ENCODE peak calls at places on chromosomes 2 and 18, in four cellular contexts. One of them, this sample, is unnamed.

GRCh38 chr2:233199870-233200269 is 51.6 kb upstream of the ATG16L1 start:
- DNase-seq in GM12878: no peak
- DNase-seq in SK-N-SH: no peak
- DNase-seq in WTC11: no peak
- DNase-seq in this sample: no peak

GRCh38 chr2:226798422-226799210 is 1.0 kb downstream of the IRS1 start:
- DNase-seq in GM12878: no peak
- DNase-seq in SK-N-SH: peak
- DNase-seq in WTC11: peak
- DNase-seq in this sample: no peak

GRCh38 chr2:234074751-234075520 is 24.4 kb downstream of the SPP2 start:
- DNase-seq in GM12878: no peak
- DNase-seq in SK-N-SH: no peak
- DNase-seq in WTC11: no peak
- DNase-seq in this sample: no peak

GRCh38 chr2:112187046-112187715 is 49.0 kb downstream of the FBLN7 start:
- DNase-seq in GM12878: no peak
- DNase-seq in SK-N-SH: no peak
- DNase-seq in WTC11: no peak
- DNase-seq in this sample: no peak

GRCh38 chr2:181575024-181575649 is 81.8 kb downstream of the CERKL start:
- DNase-seq in GM12878: no peak
- DNase-seq in SK-N-SH: no peak
- DNase-seq in WTC11: no peak
- DNase-seq in this sample: no peak

GRCh38 chr2:122734756-122735155 is 979.3 kb downstream of the TSN start:
- DNase-seq in GM12878: no peak
- DNase-seq in SK-N-SH: no peak
- DNase-seq in WTC11: peak
- DNase-seq in this sample: no peak

GRCh38 chr2:40281021-40281940 is 170.6 kb downstream of the SLC8A1 start:
- DNase-seq in GM12878: peak
- DNase-seq in SK-N-SH: no peak
- DNase-seq in WTC11: no peak
- DNase-seq in this sample: no peak

GRCh38 chr2:133918141-133918540 is 335.7 kb upstream of the MGAT5 start:
- DNase-seq in GM12878: no peak
- DNase-seq in SK-N-SH: no peak
- DNase-seq in WTC11: no peak
- DNase-seq in this sample: no peak

GRCh38 chr2:12804141-12804857 is 87.6 kb downstream of the TRIB2 start:
- DNase-seq in GM12878: no peak
- DNase-seq in SK-N-SH: no peak
- DNase-seq in WTC11: no peak
- DNase-seq in this sample: no peak

GRCh38 chr2:54329482-54330225 is 73.6 kb upstream of the TSPYL6 start:
- DNase-seq in GM12878: no peak
- DNase-seq in SK-N-SH: peak
- DNase-seq in WTC11: no peak
- DNase-seq in this sample: no peak

GRCh38 chr2:236550701-236551465 is 18.7 kb upstream of the ACKR3 start:
- DNase-seq in GM12878: peak
- DNase-seq in SK-N-SH: no peak
- DNase-seq in WTC11: no peak
- DNase-seq in this sample: no peak

GRCh38 chr2:68925298-68925885 is 27.3 kb downstream of the GKN2 start:
- DNase-seq in GM12878: peak
- DNase-seq in SK-N-SH: peak
- DNase-seq in WTC11: peak
- DNase-seq in this sample: peak

GRCh38 chr2:120108049-120108448 is 95.2 kb downstream of the EPB41L5 start:
- DNase-seq in GM12878: no peak
- DNase-seq in SK-N-SH: peak
- DNase-seq in WTC11: no peak
- DNase-seq in this sample: no peak

GRCh38 chr2:166328147-166328546 is 47.6 kb downstream of the SCN9A start:
- DNase-seq in GM12878: no peak
- DNase-seq in SK-N-SH: no peak
- DNase-seq in WTC11: no peak
- DNase-seq in this sample: no peak

GRCh38 chr2:64913357-64913869 is 75.8 kb upstream of the SLC1A4 start:
- DNase-seq in GM12878: no peak
- DNase-seq in SK-N-SH: peak
- DNase-seq in WTC11: peak
- DNase-seq in this sample: peak

GRCh38 chr2:215422676-215423075 is 13.2 kb downstream of the FN1 start:
- DNase-seq in GM12878: no peak
- DNase-seq in SK-N-SH: no peak
- DNase-seq in WTC11: no peak
- DNase-seq in this sample: no peak

GRCh38 chr2:240573516-240574385 is 5.5 kb downstream of the RNPEPL1 start:
- DNase-seq in GM12878: no peak
- DNase-seq in SK-N-SH: peak
- DNase-seq in WTC11: no peak
- DNase-seq in this sample: no peak

GRCh38 chr2:16181062-16181740 is 240.9 kb downstream of the MYCN start:
- DNase-seq in GM12878: no peak
- DNase-seq in SK-N-SH: peak
- DNase-seq in WTC11: no peak
- DNase-seq in this sample: no peak

GRCh38 chr2:146079216-146079615 is 1559.3 kb upstream of the ZEB2 start:
- DNase-seq in GM12878: no peak
- DNase-seq in SK-N-SH: no peak
- DNase-seq in WTC11: no peak
- DNase-seq in this sample: no peak

GRCh38 chr2:201396595-201396994 is 39.5 kb upstream of the FLACC1 start:
- DNase-seq in GM12878: no peak
- DNase-seq in SK-N-SH: no peak
- DNase-seq in WTC11: no peak
- DNase-seq in this sample: no peak

DNA sequence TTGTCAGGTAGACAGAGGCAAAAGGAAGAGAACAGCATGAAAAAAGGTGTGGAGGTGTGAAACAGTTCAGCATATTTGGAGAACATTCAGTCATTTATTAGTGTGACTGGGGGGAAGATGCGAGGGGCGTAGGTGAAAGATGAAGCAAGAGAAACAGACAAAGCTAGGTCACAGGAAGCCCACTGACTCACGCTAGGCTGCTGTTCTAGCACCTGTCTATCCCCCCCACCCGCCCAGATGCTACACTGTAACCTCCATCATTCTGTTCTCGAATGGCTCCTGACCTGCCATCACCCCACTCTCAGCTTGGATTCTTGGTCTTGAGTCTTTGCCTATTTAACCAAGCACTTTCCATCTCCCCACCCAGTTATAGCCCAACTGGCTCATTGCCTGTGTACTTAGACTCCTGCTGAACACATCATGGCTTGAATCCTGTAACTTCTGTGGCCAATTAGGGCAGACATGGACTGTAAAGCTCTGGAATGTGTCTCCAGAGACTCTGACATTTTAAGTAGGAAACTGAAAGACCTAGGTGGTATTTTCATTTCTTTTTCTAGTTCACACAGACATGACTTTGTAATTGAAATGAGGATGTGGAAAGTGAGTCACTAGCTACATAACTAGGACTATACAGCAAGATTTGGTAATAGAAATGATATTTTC is 12.0 kb downstream of the DOK1 start:
- DNase-seq in GM12878: no peak
- DNase-seq in SK-N-SH: no peak
- DNase-seq in WTC11: no peak
- DNase-seq in this sample: no peak
- TF ChIP-seq USF1 in GM12878: no peak
- TF ChIP-seq USF1 in SK-N-SH: no peak
- TF ChIP-seq USF1 in WTC11: no peak
- TF ChIP-seq USF1 in this sample: no peak

GRCh38 chr18:49177071-49177470 is 226.3 kb upstream of the SMAD7 start:
- DNase-seq in GM12878: no peak
- DNase-seq in SK-N-SH: no peak
- DNase-seq in WTC11: no peak
- DNase-seq in this sample: no peak
- TF ChIP-seq USF1 in GM12878: no peak
- TF ChIP-seq USF1 in SK-N-SH: no peak
- TF ChIP-seq USF1 in WTC11: no peak
- TF ChIP-seq USF1 in this sample: no peak

GRCh38 chr18:37567061-37567993 is 1.7 kb upstream of the CELF4 start:
- DNase-seq in GM12878: no peak
- DNase-seq in SK-N-SH: peak
- DNase-seq in WTC11: no peak
- DNase-seq in this sample: no peak
- TF ChIP-seq USF1 in GM12878: no peak
- TF ChIP-seq USF1 in SK-N-SH: no peak
- TF ChIP-seq USF1 in WTC11: no peak
- TF ChIP-seq USF1 in this sample: no peak

GRCh38 chr18:57743008-57743407 is 60.1 kb downstream of the ATP8B1 start:
- DNase-seq in GM12878: no peak
- DNase-seq in SK-N-SH: no peak
- DNase-seq in WTC11: no peak
- DNase-seq in this sample: no peak
- TF ChIP-seq USF1 in GM12878: no peak
- TF ChIP-seq USF1 in SK-N-SH: no peak
- TF ChIP-seq USF1 in WTC11: no peak
- TF ChIP-seq USF1 in this sample: no peak

GRCh38 chr18:10685484-10685883 is 159.7 kb downstream of the NAPG start:
- DNase-seq in GM12878: peak
- DNase-seq in SK-N-SH: no peak
- DNase-seq in WTC11: no peak
- DNase-seq in this sample: no peak

GRCh38 chr18:10687161-10687925 is 161.5 kb downstream of the NAPG start:
- DNase-seq in GM12878: no peak
- DNase-seq in SK-N-SH: no peak
- DNase-seq in WTC11: no peak
- DNase-seq in this sample: no peak

GRCh38 chr18:10682368-10682714 is 156.5 kb downstream of the NAPG start:
- DNase-seq in GM12878: no peak
- DNase-seq in SK-N-SH: no peak
- DNase-seq in WTC11: no peak
- DNase-seq in this sample: peak

GRCh38 chr18:10681581-10682367 is 155.9 kb downstream of the NAPG start:
- DNase-seq in GM12878: no peak
- DNase-seq in SK-N-SH: no peak
- DNase-seq in WTC11: no peak
- DNase-seq in this sample: no peak
- TF ChIP-seq USF1 in GM12878: no peak
- TF ChIP-seq USF1 in SK-N-SH: no peak
- TF ChIP-seq USF1 in WTC11: no peak
- TF ChIP-seq USF1 in this sample: no peak

GRCh38 chr18:77433076-77433475 is 183.4 kb downstream of the GALR1 start:
- DNase-seq in GM12878: no peak
- DNase-seq in SK-N-SH: no peak
- DNase-seq in WTC11: no peak
- DNase-seq in this sample: no peak
- TF ChIP-seq USF1 in GM12878: no peak
- TF ChIP-seq USF1 in SK-N-SH: no peak
- TF ChIP-seq USF1 in WTC11: no peak
- TF ChIP-seq USF1 in this sample: no peak